ENCODE peak calls at places on chromosomes 16 and 17, in five cellular contexts. O is ascending aorta, C is body of pancreas, V is colonic mucosa, H is right lobe of liver. N is an unnamed sample.
A peak's percentile ranks its signal among the peaks of the same experiment; 100 is the strongest.

GRCh38 chr17:65394811-65395472 is 166.5 kb downstream of the AXIN2 start:
- DNase-seq in O (no peak), C (no peak), V (no peak), H (no peak), N (no peak)

GRCh38 chr16:31131416-31131815 is 4.1 kb downstream of the PRSS8 start:
- DNase-seq in O (no peak), C (peak; percentile 34), V (no peak), H (no peak), N (no peak)

GRCh38 chr17:65660947-65661346 is 99.5 kb upstream of the AXIN2 start:
- DNase-seq in O (no peak), C (no peak), V (no peak), H (no peak), N (no peak)

GRCh38 chr16:87780385-87780989 is 14.7 kb upstream of the KLHDC4 start:
- DNase-seq in O (no peak), C (no peak), V (peak; percentile 33), H (no peak), N (no peak)

GRCh38 chr17:45428050-45428953 is 4.4 kb downstream of the ARHGAP27 start:
- DNase-seq in O (peak; percentile 82), C (peak; percentile 78), V (peak; percentile 81), H (peak; percentile 75), N (peak; percentile 96)

GRCh38 chr16:22250522-22250921 is 44.4 kb downstream of the EEF2K start:
- DNase-seq in O (no peak), C (no peak), V (no peak), H (no peak), N (no peak)

GRCh38 chr16:7399296-7399695 is 66.7 kb downstream of the RBFOX1 start:
- DNase-seq in O (no peak), C (no peak), V (no peak), H (no peak), N (no peak)

GRCh38 chr17:44219126-44219635 is 294 bp downstream of the UBTF start:
- DNase-seq in O (peak; percentile 76), C (peak; percentile 71), V (peak; percentile 61), H (peak; percentile 78), N (peak; percentile 90)

GRCh38 chr17:62083651-62084050 is 18.6 kb upstream of the MED13 start:
- DNase-seq in O (no peak), C (no peak), V (no peak), H (no peak), N (no peak)

GRCh38 chr16:86531193-86531550 is 20.8 kb downstream of the FOXF1 start:
- DNase-seq in O (no peak), C (no peak), V (peak; percentile 57), H (no peak), N (no peak)

GRCh38 chr17:36182176-36183000 is 6.0 kb upstream of the TBC1D3B start:
- DNase-seq in O (no peak), C (peak; percentile 19), V (no peak), H (peak; percentile 45), N (no peak)

GRCh38 chr17:19263621-19264010 is 26.4 kb downstream of the EPN2 start:
- DNase-seq in O (peak; percentile 88), C (no peak), V (no peak), H (no peak), N (no peak)

GRCh38 chr17:45130640-45131293 is 1.5 kb downstream of the PLCD3 start:
- DNase-seq in O (peak; percentile 63), C (no peak), V (peak; percentile 45), H (peak; percentile 40), N (no peak)

GRCh38 chr17:40442392-40443195 is 656 bp upstream of the IGFBP4 start:
- DNase-seq in O (peak; percentile 77), C (no peak), V (peak; percentile 55), H (peak; percentile 61), N (no peak)

GRCh38 chr16:80993293-80993691 is 13.4 kb downstream of the CMC2 start:
- DNase-seq in O (peak; percentile 69), C (no peak), V (no peak), H (no peak), N (peak; percentile 35)

GRCh38 chr16:67537636-67538591 is 9.3 kb downstream of the RIPOR1 start:
- DNase-seq in O (no peak), C (peak; percentile 49), V (peak; percentile 57), H (peak; percentile 72), N (peak; percentile 74)

GRCh38 chr17:73498854-73499597 is 145.2 kb downstream of the SDK2 start:
- DNase-seq in O (no peak), C (no peak), V (no peak), H (no peak), N (no peak)

GRCh38 chr17:46865100-46865499 is 13.7 kb downstream of the WNT9B start:
- DNase-seq in O (no peak), C (no peak), V (no peak), H (no peak), N (no peak)

GRCh38 chr17:39866013-39866730 is 1.8 kb upstream of the ZPBP2 start:
- DNase-seq in O (no peak), C (no peak), V (no peak), H (no peak), N (peak; percentile 61)

GRCh38 chr17:73317554-73318426 is 6.0 kb upstream of the CDC42EP4 start:
- DNase-seq in O (no peak), C (no peak), V (no peak), H (no peak), N (no peak)

GRCh38 chr17:19897108-19897854 is 29.5 kb upstream of the ULK2 start:
- DNase-seq in O (no peak), C (peak; percentile 34), V (peak; percentile 68), H (peak; percentile 89), N (no peak)

GRCh38 chr17:15311996-15312395 is 29.4 kb downstream of the TEKT3 start:
- DNase-seq in O (no peak), C (no peak), V (no peak), H (no peak), N (no peak)

GRCh38 chr16:17334096-17334495 is 136.7 kb downstream of the XYLT1 start:
- DNase-seq in O (peak; percentile 88), C (no peak), V (no peak), H (no peak), N (no peak)

GRCh38 chr17:54426287-54426886 is 474.3 kb upstream of the TOM1L1 start:
- DNase-seq in O (no peak), C (no peak), V (no peak), H (no peak), N (no peak)

GRCh38 chr17:15928286-15928785 is 16.6 kb upstream of the ADORA2B start:
- DNase-seq in O (no peak), C (no peak), V (no peak), H (no peak), N (no peak)

GRCh38 chr17:17819561-17819995 is 17.2 kb downstream of the SREBF1 start:
- DNase-seq in O (peak; percentile 81), C (peak; percentile 64), V (peak; percentile 78), H (peak; percentile 87), N (peak; percentile 81)

GRCh38 chr16:8795818-8796217 is 1.6 kb downstream of the TMEM186 start:
- DNase-seq in O (no peak), C (no peak), V (no peak), H (no peak), N (no peak)

GRCh38 chr16:3158014-3158497 is 23.2 kb downstream of the ZNF213 start:
- DNase-seq in O (no peak), C (peak; percentile 33), V (peak; percentile 41), H (no peak), N (peak; percentile 45)

GRCh38 chr16:391885-392335 is 5.1 kb upstream of the NME4 start:
- DNase-seq in O (peak; percentile 70), C (peak; percentile 62), V (peak; percentile 69), H (peak; percentile 64), N (peak; percentile 71)

GRCh38 chr16:88790312-88791150 is 5.5 kb upstream of the PIEZO1 start:
- DNase-seq in O (no peak), C (no peak), V (no peak), H (no peak), N (no peak)

GRCh38 chr16:55179858-55180585 is 144.0 kb upstream of the IRX6 start:
- DNase-seq in O (no peak), C (no peak), V (no peak), H (no peak), N (no peak)

GRCh38 chr17:66135896-66136295 is 56.0 kb downstream of the CEP112 start:
- DNase-seq in O (no peak), C (no peak), V (no peak), H (no peak), N (no peak)

GRCh38 chr17:39820541-39820940 is 43.6 kb downstream of the IKZF3 start:
- DNase-seq in O (no peak), C (no peak), V (no peak), H (no peak), N (peak; percentile 75)

DNA sequence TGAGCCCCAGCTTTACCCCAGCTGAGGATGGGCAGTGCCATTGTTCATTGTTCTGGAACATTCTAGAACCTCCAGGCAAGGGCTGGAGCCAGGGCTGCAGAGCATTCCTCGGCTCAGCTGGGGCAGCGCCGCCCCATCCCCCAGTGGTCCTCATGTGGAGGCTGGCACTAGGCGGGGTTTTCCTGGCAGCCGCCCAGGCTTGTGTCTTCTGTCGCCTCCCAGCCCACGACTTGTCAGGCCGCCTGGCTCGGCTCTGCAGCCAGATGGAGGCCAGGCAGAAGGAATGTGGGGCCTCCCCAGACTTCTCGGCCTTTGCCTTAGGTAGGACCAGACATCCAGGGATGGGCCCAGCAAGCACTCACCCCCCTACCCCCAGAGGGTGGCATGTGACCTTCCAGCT is at the start of gene TMEM95:
- DNase-seq in O (no peak), C (no peak), V (peak; percentile 41), H (no peak), N (no peak)
- TF ChIP-seq CTCF in O (no peak), C (no peak), V (no peak), H (no peak), N (no peak)

DNA sequence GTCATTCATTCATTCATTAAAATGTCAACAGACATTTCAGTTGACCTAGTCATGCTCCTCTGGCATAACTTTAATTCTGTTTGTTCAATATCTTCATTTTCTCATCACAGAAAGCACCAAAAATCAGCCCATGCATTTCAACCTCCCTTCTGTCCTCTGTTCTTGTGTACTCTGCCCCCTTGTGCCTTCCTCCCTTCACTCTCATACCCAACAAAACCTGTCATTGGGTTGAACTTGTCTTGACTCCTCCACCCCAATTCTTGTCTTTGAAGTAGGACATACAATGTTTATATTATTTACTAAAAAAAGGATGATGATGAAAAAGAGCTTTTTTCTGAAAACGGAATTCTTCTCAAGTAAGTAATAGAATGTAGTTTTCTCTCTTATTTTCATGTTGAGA is 43.8 kb downstream of the COX10 start:
- DNase-seq in O (no peak), C (no peak), V (no peak), H (no peak), N (no peak)
- TF ChIP-seq CTCF in O (no peak), C (no peak), V (no peak), H (no peak), N (no peak)

GRCh38 chr17:82668631-82669099 is 20.4 kb upstream of the WDR45B start:
- DNase-seq in O (peak; percentile 73), C (peak; percentile 73), V (peak; percentile 67), H (peak; percentile 78), N (peak; percentile 78)
- TF ChIP-seq CTCF in O (peak; percentile 44), C (peak; percentile 83), V (peak; percentile 45), H (peak; percentile 63), N (peak; percentile 50)

DNA sequence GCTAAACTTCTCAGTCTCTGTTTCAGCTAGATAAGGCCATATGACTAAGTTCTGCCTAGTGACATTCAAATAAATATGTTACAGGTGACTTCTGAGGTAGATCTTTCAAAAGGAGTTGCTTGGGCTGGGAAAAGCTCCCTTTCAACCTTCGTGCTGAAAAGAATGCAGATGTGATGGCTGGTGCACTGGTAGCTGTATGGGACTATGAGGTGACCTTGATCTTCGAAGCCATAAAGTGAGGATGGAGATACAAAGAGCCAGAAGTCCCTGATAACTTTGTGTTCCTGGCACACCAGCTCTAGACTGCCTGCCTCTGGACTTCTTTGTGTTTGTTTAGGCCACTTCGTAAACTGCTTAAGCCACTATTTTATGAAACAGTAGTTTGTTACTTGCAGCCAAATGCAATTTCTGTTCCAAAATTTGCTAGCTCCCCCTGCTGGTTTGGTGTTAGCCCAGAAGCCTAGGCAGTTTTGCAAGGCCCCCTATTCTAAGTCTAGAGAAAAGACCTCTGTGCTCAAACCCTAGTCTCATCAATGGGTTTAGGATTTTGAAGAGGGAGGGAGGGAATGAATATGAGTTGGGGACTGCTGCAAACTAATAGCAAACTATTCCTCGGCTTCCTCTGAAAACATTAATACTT is 23.3 kb upstream of the ERCC4 start:
- DNase-seq in O (no peak), C (no peak), V (no peak), H (no peak), N (peak; percentile 33)
- TF ChIP-seq CTCF in O (no peak), C (no peak), V (no peak), H (no peak), N (peak; percentile 51)